ENCODE peak calls at places on chromosomes 13 and 19, in ten cellular contexts. F, S, X, Q, N, O, J, G, D and H are unnamed samples. For H3K4me1, the result is how much of the 10 kb centered on the place peaks cover.

GRCh38 chr19:44718441-44719261 is 19.7 kb downstream of the CEACAM16 start:
- DNase-seq in F (no peak), S (peak), X (no peak), Q (peak), N (peak), O (peak), J (peak), G (peak), D (peak), H (peak)

GRCh38 chr13:72062566-72062965 is 195.6 kb upstream of the DACH1 start:
- DNase-seq in F (no peak), S (peak), X (no peak), Q (no peak), N (no peak), O (peak), J (no peak), G (peak), D (no peak), H (no peak)

GRCh38 chr19:30227661-30228112 is 144.5 kb upstream of the ZNF536 start:
- DNase-seq in F (peak), S (peak), X (no peak), Q (no peak), N (peak), O (peak), J (peak), G (peak), D (peak), H (no peak)

GRCh38 chr19:19057720-19058119 is 6.1 kb upstream of the SLC25A42 start:
- DNase-seq in F (no peak), S (no peak), X (no peak), Q (no peak), N (no peak), O (no peak), J (no peak), G (no peak), D (no peak), H (no peak)

GRCh38 chr13:90016688-90017087 is 1330.8 kb upstream of the MIR17HG start:
- DNase-seq in F (no peak), S (no peak), X (no peak), Q (no peak), N (no peak), O (no peak), J (no peak), G (no peak), D (no peak), H (no peak)

GRCh38 chr13:79060216-79060615 is 345.8 kb downstream of the RBM26 start:
- DNase-seq in F (no peak), S (no peak), X (no peak), Q (no peak), N (no peak), O (no peak), J (no peak), G (no peak), D (no peak), H (no peak)

GRCh38 chr13:27857271-27857670 is 62.5 kb upstream of the PDX1 start:
- DNase-seq in F (no peak), S (no peak), X (no peak), Q (no peak), N (no peak), O (no peak), J (no peak), G (no peak), D (no peak), H (no peak)

GRCh38 chr19:29855087-29855486 is 43.3 kb downstream of the CCNE1 start:
- DNase-seq in F (no peak), S (peak), X (no peak), Q (no peak), N (no peak), O (no peak), J (no peak), G (no peak), D (peak), H (no peak)

GRCh38 chr13:84983321-84983720 is 815.9 kb downstream of the SLITRK6 start:
- DNase-seq in F (no peak), S (no peak), X (no peak), Q (no peak), N (no peak), O (no peak), J (no peak), G (no peak), D (no peak), H (no peak)

GRCh38 chr13:99605417-99606321 is 104.4 kb downstream of the TM9SF2 start:
- DNase-seq in F (peak), S (peak), X (no peak), Q (peak), N (peak), O (peak), J (peak), G (peak), D (peak), H (no peak)

GRCh38 chr19:2144190-2144589 is 7.2 kb downstream of the AP3D1 start:
- DNase-seq in F (no peak), S (no peak), X (no peak), Q (no peak), N (no peak), O (no peak), J (no peak), G (no peak), D (no peak), H (no peak)

GRCh38 chr13:99087954-99088491 is 110.2 kb upstream of the DOCK9 start:
- DNase-seq in F (peak), S (peak), X (no peak), Q (no peak), N (no peak), O (no peak), J (peak), G (no peak), D (peak), H (no peak)

GRCh38 chr19:40257096-40257517 is 28.0 kb downstream of the AKT2 start:
- DNase-seq in F (no peak), S (no peak), X (no peak), Q (no peak), N (no peak), O (peak), J (no peak), G (no peak), D (no peak), H (no peak)

GRCh38 chr13:107203146-107203847 is 635.4 kb upstream of the ARGLU1 start:
- DNase-seq in F (peak), S (peak), X (no peak), Q (no peak), N (peak), O (no peak), J (peak), G (peak), D (no peak), H (no peak)

GRCh38 chr19:17205237-17206140 is 9.7 kb upstream of the USE1 start:
- DNase-seq in F (peak), S (peak), X (no peak), Q (peak), N (peak), O (no peak), J (peak), G (peak), D (peak), H (no peak)

GRCh38 chr19:52296400-52296772 is 583 bp upstream of the ZNF480 start:
- DNase-seq in F (no peak), S (no peak), X (no peak), Q (no peak), N (no peak), O (no peak), J (no peak), G (peak), D (no peak), H (no peak)

GRCh38 chr13:94707400-94708021 is 4.8 kb downstream of the SOX21 start:
- DNase-seq in F (no peak), S (peak), X (no peak), Q (no peak), N (no peak), O (no peak), J (peak), G (peak), D (no peak), H (no peak)

GRCh38 chr19:41872384-41872774 is 4.7 kb upstream of the CD79A start:
- DNase-seq in F (no peak), S (peak), X (no peak), Q (no peak), N (no peak), O (no peak), J (no peak), G (no peak), D (no peak), H (no peak)

GRCh38 chr13:111566567-111566966 is 246.1 kb downstream of the TEX29 start:
- DNase-seq in F (no peak), S (no peak), X (no peak), Q (no peak), N (no peak), O (no peak), J (no peak), G (no peak), D (no peak), H (no peak)

GRCh38 chr19:16208064-16208759 is 10.5 kb downstream of the AP1M1 start:
- DNase-seq in F (no peak), S (no peak), X (no peak), Q (no peak), N (no peak), O (no peak), J (no peak), G (no peak), D (peak), H (no peak)

GRCh38 chr13:97226788-97227627 is 4.9 kb downstream of the MBNL2 start:
- DNase-seq in F (peak), S (peak), X (no peak), Q (no peak), N (no peak), O (no peak), J (no peak), G (no peak), D (no peak), H (no peak)

GRCh38 chr19:34733266-34733825 is 697 bp upstream of the ZNF181 start:
- DNase-seq in F (peak), S (no peak), X (no peak), Q (peak), N (no peak), O (peak), J (no peak), G (no peak), D (no peak), H (peak)

GRCh38 chr19:18006895-18007604 is 920 bp upstream of the ARRDC2 start:
- DNase-seq in F (peak), S (peak), X (no peak), Q (peak), N (peak), O (peak), J (peak), G (peak), D (peak), H (no peak)

GRCh38 chr13:91238036-91238435 is 109.5 kb upstream of the MIR17HG start:
- DNase-seq in F (no peak), S (no peak), X (no peak), Q (no peak), N (no peak), O (no peak), J (no peak), G (no peak), D (no peak), H (no peak)

GRCh38 chr13:101695870-101696516 is 243.5 kb downstream of the ITGBL1 start:
- DNase-seq in F (no peak), S (no peak), X (no peak), Q (no peak), N (no peak), O (peak), J (no peak), G (no peak), D (no peak), H (no peak)

GRCh38 chr19:22331521-22331920 is 45.3 kb downstream of the ZNF729 start:
- DNase-seq in F (no peak), S (no peak), X (no peak), Q (no peak), N (no peak), O (no peak), J (no peak), G (no peak), D (no peak), H (no peak)

GRCh38 chr19:19338082-19338481 is 17.5 kb downstream of the MAU2 start:
- DNase-seq in F (no peak), S (no peak), X (no peak), Q (no peak), N (peak), O (no peak), J (no peak), G (no peak), D (no peak), H (no peak)

GRCh38 chr13:106284358-106284757 is 251.1 kb downstream of the EFNB2 start:
- DNase-seq in F (no peak), S (no peak), X (no peak), Q (no peak), N (peak), O (no peak), J (no peak), G (no peak), D (no peak), H (no peak)

GRCh38 chr19:44753932-44754742 is 5.6 kb downstream of the BCL3 start:
- DNase-seq in F (peak), S (peak), X (peak), Q (peak), N (peak), O (peak), J (peak), G (peak), D (peak), H (peak)

GRCh38 chr19:23310729-23311211 is 60.6 kb upstream of the ZNF724 start:
- DNase-seq in F (no peak), S (no peak), X (no peak), Q (no peak), N (no peak), O (no peak), J (no peak), G (no peak), D (no peak), H (no peak)

GRCh38 chr13:110326263-110326904 is 19.3 kb downstream of the COL4A2 start:
- DNase-seq in F (no peak), S (peak), X (no peak), Q (no peak), N (peak), O (peak), J (no peak), G (no peak), D (no peak), H (no peak)
- H3K4me1 ChIP-seq in F (under half), S (under half), X (half or more), Q (under half), N (under half), O (half or more), J (under half), G (half or more), D (under half), H (under half)

GRCh38 chr13:36666482-36667264 is 7.1 kb upstream of the SERTM1 start:
- DNase-seq in F (no peak), S (no peak), X (no peak), Q (peak), N (no peak), O (no peak), J (no peak), G (no peak), D (no peak), H (no peak)
- TF ChIP-seq CTCF in F (no peak), S (no peak), X (no peak), Q (no peak), N (no peak), O (no peak), J (no peak), G (no peak), D (no peak), H (no peak)

GRCh38 chr13:50990540-50991506 is 81.2 kb downstream of the RNASEH2B start:
- DNase-seq in F (no peak), S (peak), X (no peak), Q (peak), N (peak), O (peak), J (peak), G (no peak), D (no peak), H (no peak)
- H3K4me3 ChIP-seq in F (no peak), S (no peak), X (no peak), Q (peak), N (peak), O (peak), J (no peak), G (no peak), D (no peak), H (peak)

GRCh38 chr19:37991176-37991835 is 84.3 kb downstream of the SIPA1L3 start:
- DNase-seq in F (no peak), S (no peak), X (no peak), Q (no peak), N (no peak), O (no peak), J (no peak), G (no peak), D (no peak), H (no peak)

GRCh38 chr19:37989855-37990254 is 82.8 kb downstream of the SIPA1L3 start:
- DNase-seq in F (no peak), S (peak), X (no peak), Q (no peak), N (no peak), O (no peak), J (no peak), G (no peak), D (peak), H (no peak)

GRCh38 chr19:37991841-37992248 is 84.8 kb downstream of the SIPA1L3 start:
- DNase-seq in F (no peak), S (peak), X (no peak), Q (no peak), N (peak), O (no peak), J (no peak), G (no peak), D (peak), H (no peak)

GRCh38 chr19:37988758-37989635 is 82.0 kb downstream of the SIPA1L3 start:
- DNase-seq in F (no peak), S (peak), X (no peak), Q (no peak), N (peak), O (no peak), J (no peak), G (no peak), D (no peak), H (no peak)

GRCh38 chr19:37990362-37990761 is 83.4 kb downstream of the SIPA1L3 start:
- DNase-seq in F (no peak), S (peak), X (no peak), Q (no peak), N (peak), O (no peak), J (no peak), G (peak), D (peak), H (no peak)
- H3K4me1 ChIP-seq in F (under half), S (under half), X (under half), Q (under half), N (under half), O (under half), J (under half), G (under half), D (under half), H (under half)

GRCh38 chr19:3465552-3465951 is 14.8 kb downstream of the SMIM24 start:
- DNase-seq in F (no peak), S (peak), X (no peak), Q (no peak), N (no peak), O (no peak), J (no peak), G (no peak), D (no peak), H (no peak)
- TF ChIP-seq CTCF in F (no peak), S (no peak), X (no peak), Q (no peak), N (no peak), O (no peak), J (no peak), G (no peak), D (no peak), H (no peak)

DNA sequence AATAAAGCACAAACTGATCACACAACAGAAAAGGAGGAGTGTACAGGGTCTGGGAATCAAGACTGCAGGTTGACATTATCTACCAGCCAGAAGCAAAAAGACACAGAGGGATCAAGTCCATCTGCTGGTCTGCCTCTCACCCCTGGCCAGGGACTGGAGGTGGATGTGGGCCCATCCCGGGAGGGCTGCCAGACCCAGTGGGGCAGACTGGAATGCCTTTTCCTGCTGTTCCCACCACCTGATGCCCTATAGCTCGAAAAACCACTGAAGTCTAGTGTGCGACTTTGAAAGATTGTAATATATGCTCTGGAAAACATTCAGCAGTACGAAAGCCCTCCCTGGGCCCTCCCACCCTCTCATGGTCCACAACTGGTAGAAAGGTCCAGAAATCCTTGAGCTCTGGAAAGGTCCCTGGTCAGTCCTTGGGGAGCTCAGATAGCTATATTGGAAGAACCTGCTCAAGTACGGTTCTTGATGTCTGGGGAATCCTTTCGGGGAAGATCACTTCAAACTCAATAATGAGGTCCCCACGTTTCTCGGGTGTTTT is 2.6 kb downstream of the DNAJB1 start:
- DNase-seq in F (no peak), S (no peak), X (no peak), Q (no peak), N (no peak), O (no peak), J (no peak), G (no peak), D (no peak), H (no peak)
- H3K4me3 ChIP-seq in F (peak), S (peak), X (peak), Q (no peak), N (peak), O (peak), J (peak), G (peak), D (peak), H (peak)

GRCh38 chr13:20415288-20415644 is 110.4 kb downstream of the CRYL1 start:
- DNase-seq in F (no peak), S (no peak), X (no peak), Q (no peak), N (no peak), O (no peak), J (no peak), G (no peak), D (no peak), H (no peak)
- H3K4me1 ChIP-seq in F (under half), S (under half), X (half or more), Q (under half), N (under half), O (under half), J (under half), G (under half), D (under half), H (under half)

DNA sequence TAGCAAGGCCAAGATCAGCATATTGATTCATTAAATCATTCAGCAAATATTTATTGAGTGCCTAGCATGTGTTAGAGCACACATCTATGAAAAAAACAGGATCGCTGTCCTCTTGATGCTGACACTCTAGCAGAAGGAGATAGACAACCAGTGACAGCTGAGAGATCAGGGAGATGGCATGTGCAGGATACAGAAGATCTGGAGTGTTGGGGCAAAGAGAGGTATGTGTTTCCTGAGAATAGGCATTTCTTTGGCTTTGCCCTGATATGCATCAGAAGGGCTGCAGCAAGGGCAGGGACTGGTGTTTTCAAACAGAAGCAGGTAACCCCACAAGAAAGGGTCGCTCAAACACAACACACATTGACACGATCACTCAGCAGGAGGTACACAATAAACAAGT is 423.4 kb downstream of the FOXO1 start:
- DNase-seq in F (no peak), S (no peak), X (no peak), Q (no peak), N (no peak), O (no peak), J (no peak), G (no peak), D (no peak), H (no peak)
- TF ChIP-seq CTCF in F (no peak), S (no peak), X (no peak), Q (no peak), N (no peak), O (no peak), J (no peak), G (no peak), D (no peak), H (no peak)